ENCODE peak calls at places on chromosomes 5 and 9, in five cellular contexts. U is naive thymus-derived CD4-positive, alpha-beta T cell; C is right cardiac atrium; P is osteocyte; V is globus pallidus. R is an unnamed sample.

GRCh38 chr9:15121591-15121990 is 185.4 kb downstream of the TTC39B start:
- DNase-seq in U (peak; percentile 62), C (no peak), P (no peak), V (no peak), R (no peak)

GRCh38 chr9:69085523-69086283 is 50.2 kb downstream of the FXN start:
- DNase-seq in U (no peak), C (no peak), V (no peak), P (no peak), R (no peak)

GRCh38 chr5:112848116-112848811 is 12.8 kb upstream of the SRP19 start:
- DNase-seq in V (peak; percentile 74), C (peak; percentile 24), P (no peak), U (peak; percentile 51), R (no peak)

GRCh38 chr5:122081541-122081940 is 3.5 kb upstream of the LOX start:
- DNase-seq in C (no peak), P (no peak), U (no peak), V (no peak), R (no peak)

GRCh38 chr5:2914991-2915484 is 163.6 kb upstream of the IRX2 start:
- DNase-seq in U (no peak), C (no peak), P (peak; percentile 56), V (no peak), R (no peak)

GRCh38 chr9:93302586-93303257 is 118.8 kb downstream of the WNK2 start:
- DNase-seq in C (peak; percentile 80), U (peak; percentile 76), P (peak; percentile 77), V (peak; percentile 35), R (peak; percentile 58)

GRCh38 chr9:17004500-17004899 is 130.3 kb upstream of the CNTLN start:
- DNase-seq in V (no peak), C (no peak), P (no peak), U (no peak), R (no peak)

GRCh38 chr5:12592228-12592627 is 688.0 kb upstream of the CTNND2 start:
- DNase-seq in V (no peak), C (no peak), U (no peak), P (no peak), R (no peak)

GRCh38 chr9:133119039-133119438 is 2.0 kb downstream of the RALGDS start:
- DNase-seq in C (peak; percentile 83), U (no peak), V (peak; percentile 93), P (no peak), R (peak; percentile 69)

GRCh38 chr9:121748080-121748479 is 96.6 kb downstream of the DAB2IP start:
- DNase-seq in U (peak; percentile 45), C (no peak), V (no peak), P (no peak), R (no peak)

GRCh38 chr9:107874591-107875374 is 385.2 kb upstream of the KLF4 start:
- DNase-seq in C (no peak), P (no peak), V (peak; percentile 18), U (no peak), R (no peak)

GRCh38 chr5:134095293-134095692 is 19.2 kb upstream of the TCF7 start:
- DNase-seq in P (no peak), C (no peak), U (no peak), V (no peak), R (no peak)

GRCh38 chr5:18984559-18985080 is 1003.4 kb downstream of the CDH18 start:
- DNase-seq in C (no peak), P (no peak), U (no peak), V (no peak), R (no peak)

R was measured in left ventricle myocardium superior.